ENCODE peak calls at places on chromosome 19, in seven cellular contexts. N is tibial nerve, H is sigmoid colon, J is suprapubic skin, T is stomach, E is K562, L is H1. Y is an unnamed sample.

GRCh38 chr19:5903054-5903501 is 512 bp downstream of the NDUFA11 start:
- DNase-seq in N (no peak), H (no peak), J (no peak), T (no peak), E (peak; percentile 45), L (no peak), Y (no peak)

GRCh38 chr19:38223119-38223523 is 901 bp downstream of the DPF1 start:
- DNase-seq in N (no peak), H (no peak), J (no peak), T (no peak), E (no peak), L (no peak), Y (no peak)

GRCh38 chr19:35266904-35267817 is 1.6 kb upstream of the USF2 start:
- DNase-seq in N (no peak), H (peak; percentile 80), J (peak; percentile 79), T (no peak), E (peak; percentile 71), L (peak; percentile 70), Y (peak; percentile 55)

GRCh38 chr19:32674959-32675719 is at the start of gene ANKRD27:
- DNase-seq in N (peak; percentile 98), H (peak; percentile 99), J (peak; percentile 98), T (peak; percentile 99), E (peak; percentile 98), L (peak; percentile 99), Y (peak; percentile 97)

GRCh38 chr19:22622901-22623840 is 11.0 kb upstream of the ZNF492 start:
- DNase-seq in N (peak; percentile 43), H (no peak), J (no peak), T (no peak), E (no peak), L (no peak), Y (peak; percentile 14)

GRCh38 chr19:32662186-32662585 is 12.8 kb downstream of the ANKRD27 start:
- DNase-seq in N (no peak), H (no peak), J (no peak), T (no peak), E (no peak), L (no peak), Y (no peak)

GRCh38 chr19:37692956-37693660 is 26.5 kb downstream of the ZNF607 start:
- DNase-seq in N (no peak), H (no peak), J (no peak), T (no peak), E (no peak), L (no peak), Y (no peak)

GRCh38 chr19:5903502-5904301 is at the start of gene NDUFA11:
- DNase-seq in N (peak; percentile 99), H (peak; percentile 100), J (peak; percentile 100), T (peak; percentile 99), E (peak; percentile 88), L (peak; percentile 99), Y (peak; percentile 100)

GRCh38 chr19:7751157-7751783 is 3.9 kb upstream of the CD209 start:
- DNase-seq in N (no peak), H (no peak), J (no peak), T (no peak), E (no peak), L (no peak), Y (no peak)

GRCh38 chr19:46232029-46232428 is 2.5 kb downstream of the IGFL1 start:
- DNase-seq in N (no peak), H (no peak), J (no peak), T (peak; percentile 45), E (no peak), L (no peak), Y (peak; percentile 59)

GRCh38 chr19:41111296-41111695 is 2.9 kb upstream of the CYP2F1 start:
- DNase-seq in N (no peak), H (no peak), J (no peak), T (no peak), E (no peak), L (no peak), Y (no peak)

GRCh38 chr19:23116802-23117571 is at the start of gene ZNF730:
- DNase-seq in N (peak; percentile 17), H (no peak), J (peak; percentile 60), T (no peak), E (peak; percentile 38), L (peak; percentile 91), Y (peak; percentile 23)

GRCh38 chr19:35365303-35365702 is 5.6 kb upstream of the GPR42 start:
- DNase-seq in N (no peak), H (no peak), J (no peak), T (peak; percentile 13), E (no peak), L (no peak), Y (peak; percentile 58)

GRCh38 chr19:52535831-52536800 is 8.6 kb downstream of the ZNF808 start:
- DNase-seq in N (peak; percentile 69), H (peak; percentile 93), J (peak; percentile 93), T (peak; percentile 74), E (no peak), L (peak; percentile 92), Y (peak; percentile 87)

GRCh38 chr19:5801796-5802616 is 2.9 kb upstream of the NRTN start:
- DNase-seq in N (no peak), H (peak; percentile 65), J (no peak), T (no peak), E (peak; percentile 75), L (peak; percentile 84), Y (no peak)

GRCh38 chr19:13097331-13098258 is 5.1 kb downstream of the LYL1 start:
- DNase-seq in N (no peak), H (peak; percentile 87), J (no peak), T (no peak), E (peak; percentile 70), L (peak; percentile 62), Y (peak; percentile 93)

DNA sequence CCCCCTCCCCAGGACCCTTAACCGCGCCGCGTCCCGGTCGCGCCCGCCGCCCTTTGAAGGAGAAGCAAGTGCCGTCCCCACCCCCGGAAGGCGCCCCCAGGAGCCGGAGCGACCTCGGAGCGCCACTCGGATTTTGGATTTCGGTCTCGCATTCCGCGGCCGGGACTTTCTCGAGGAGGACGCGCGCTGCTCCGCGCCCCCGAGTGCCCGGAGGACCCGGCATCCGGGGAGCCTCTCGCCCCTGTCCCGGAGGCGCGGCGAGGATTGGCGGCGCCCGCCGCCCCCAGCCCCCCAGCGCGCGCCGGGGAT is 1.6 kb downstream of the MIDN start:
- DNase-seq in N (no peak), H (no peak), J (no peak), T (no peak), E (no peak), L (no peak), Y (no peak)
- H3K4me3 ChIP-seq in N (peak overlapping the region; percentile 91), H (peak overlapping the region; percentile 77), J (peak overlapping the region; percentile 92), T (peak overlapping the region; percentile 94), E (peak overlapping the region; percentile 93), L (peak overlapping the region; percentile 85), Y (peak overlapping the region; percentile 94)

GRCh38 chr19:19663292-19664120 is at the start of gene ATP13A1:
- DNase-seq in N (peak; percentile 92), H (peak; percentile 98), J (peak; percentile 98), T (peak; percentile 96), E (peak; percentile 94), L (peak; percentile 92), Y (peak; percentile 97)

GRCh38 chr19:19672816-19673215 is 4.2 kb downstream of the ZNF101 start:
- DNase-seq in N (no peak), H (no peak), J (no peak), T (no peak), E (no peak), L (no peak), Y (no peak)

GRCh38 chr19:19670070-19670551 is 1.5 kb downstream of the ZNF101 start:
- DNase-seq in N (no peak), H (no peak), J (no peak), T (no peak), E (no peak), L (peak; percentile 65), Y (no peak)

GRCh38 chr19:19662866-19663291 is 597 bp downstream of the ATP13A1 start:
- DNase-seq in N (no peak), H (peak; percentile 73), J (no peak), T (no peak), E (no peak), L (no peak), Y (no peak)

GRCh38 chr19:19668230-19669012 is at the start of gene ZNF101:
- DNase-seq in N (peak; percentile 82), H (peak; percentile 96), J (peak; percentile 96), T (peak; percentile 93), E (peak; percentile 96), L (peak; percentile 96), Y (peak; percentile 97)
- TF ChIP-seq EP300 in N (peak; percentile 82), H (no peak), J (no peak), T (no peak), E (no peak), L (no peak), Y (no peak)

GRCh38 chr19:18761531-18762110 is 29.5 kb downstream of the COMP start:
- DNase-seq in N (no peak), H (no peak), J (no peak), T (peak; percentile 50), E (no peak), L (no peak), Y (peak; percentile 76)
- H3K4me1 ChIP-seq in N (no peaks in the 10 kb centered on the region), H (peaks cover 23% of the 10 kb centered on the region), J (peaks cover 69% of the 10 kb centered on the region), T (peaks cover 46% of the 10 kb centered on the region), E (peaks cover 59% of the 10 kb centered on the region), L (peaks cover 6% of the 10 kb centered on the region), Y (peaks cover 36% of the 10 kb centered on the region)

GRCh38 chr19:10924597-10924996 is 3.8 kb downstream of the YIPF2 start:
- DNase-seq in N (no peak), H (no peak), J (no peak), T (no peak), E (peak; percentile 13), L (no peak), Y (no peak)

GRCh38 chr19:10929402-10929794 is 787 bp downstream of the TIMM29 start:
- DNase-seq in N (no peak), H (no peak), J (no peak), T (no peak), E (peak; percentile 20), L (no peak), Y (no peak)

GRCh38 chr19:10927691-10928562 is 512 bp downstream of the YIPF2 start:
- DNase-seq in N (no peak), H (no peak), J (no peak), T (no peak), E (peak; percentile 74), L (no peak), Y (peak; percentile 61)

GRCh38 chr19:10923503-10924076 is 4.8 kb downstream of the YIPF2 start:
- DNase-seq in N (no peak), H (no peak), J (no peak), T (no peak), E (peak; percentile 4), L (no peak), Y (no peak)

DNA sequence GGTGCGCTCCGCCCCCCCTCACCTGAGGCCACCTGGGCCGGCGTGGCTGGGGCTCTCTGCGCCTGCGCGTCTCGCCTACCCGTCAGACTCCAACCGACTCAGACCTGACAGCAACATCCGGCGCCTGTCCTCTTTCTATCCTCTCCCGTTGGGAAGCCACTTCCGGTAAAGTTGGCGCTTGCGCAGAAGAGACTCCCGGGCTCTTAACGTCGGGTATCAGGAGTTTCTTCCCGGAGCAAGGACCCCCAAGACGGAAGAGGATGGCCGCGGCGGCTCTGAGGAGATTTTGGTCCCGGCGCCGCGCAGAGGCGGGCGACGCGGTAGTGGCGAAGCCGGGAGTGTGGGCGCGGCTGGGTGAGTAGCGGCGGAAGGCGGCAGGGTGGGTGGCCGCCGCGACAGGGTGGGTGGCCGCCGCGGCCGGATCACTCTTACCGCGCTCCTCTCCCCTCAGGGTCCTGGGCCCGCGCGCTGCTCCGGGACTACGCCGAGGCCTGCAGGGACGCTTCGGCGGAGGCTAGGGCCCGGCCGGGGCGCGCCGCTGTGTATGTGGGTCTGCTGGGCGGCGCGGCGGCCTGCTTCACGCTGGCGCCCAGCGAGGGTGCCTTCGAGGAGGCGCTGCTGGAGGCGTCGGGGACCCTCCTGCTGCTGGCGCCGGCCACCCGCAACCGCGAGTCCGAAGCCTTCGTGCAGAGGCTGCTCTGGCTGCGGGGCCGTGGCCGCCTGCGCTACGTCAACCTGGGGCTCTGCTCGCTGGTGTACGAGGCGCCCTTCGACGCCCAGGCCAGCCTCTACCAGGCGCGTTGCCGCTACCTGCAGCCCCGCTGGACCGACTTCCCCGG is at the start of the genes TIMM29 and YIPF2:
- DNase-seq in N (peak; percentile 88), H (peak; percentile 99), J (peak; percentile 98), T (peak; percentile 98), E (peak; percentile 94), L (peak; percentile 95), Y (peak; percentile 98)
- H3K4me3 ChIP-seq in N (peak within 1 kb of the TSS; percentile 89), H (peak within 1 kb of the TSS; percentile 98), J (peak within 1 kb of the TSS; percentile 99), T (peak within 1 kb of the TSS; percentile 99), E (peak within 1 kb of the TSS; percentile 93), L (peak within 1 kb of the TSS; percentile 84), Y (peak within 1 kb of the TSS; percentile 99)